ENCODE peak calls at places on chromosomes 5 and 9, in four cellular contexts. X is lung, U is choroid plexus epithelial cell, B is natural killer cell. C is an unnamed sample.

GRCh38 chr9:124342946-124343485 is 72.2 kb downstream of the PSMB7 start:
- DNase-seq in U (peak), X (peak), B (no peak), C (no peak)

GRCh38 chr5:150113047-150113744 is 26.8 kb upstream of the CSF1R start:
- DNase-seq in U (no peak), B (no peak), X (peak), C (peak)

GRCh38 chr5:82365744-82366228 is 87.6 kb upstream of the RPS23 start:
- DNase-seq in B (no peak), U (peak), X (no peak), C (no peak)

GRCh38 chr5:180910735-180911134 is 11.8 kb downstream of the BTNL8 start:
- DNase-seq in X (no peak), B (no peak), U (no peak), C (no peak)

GRCh38 chr5:2903451-2904395 is 152.2 kb upstream of the IRX2 start:
- DNase-seq in B (no peak), U (no peak), X (peak), C (no peak)

GRCh38 chr5:173691931-173692330 is 75.5 kb upstream of the BOD1 start:
- DNase-seq in U (no peak), X (no peak), B (no peak), C (no peak)

GRCh38 chr9:32004431-32005076 is 379.9 kb upstream of the ACO1 start:
- DNase-seq in B (no peak), U (no peak), X (no peak), C (no peak)

GRCh38 chr9:87771251-87772006 is 45.5 kb downstream of the CTSL start:
- DNase-seq in U (no peak), B (no peak), X (no peak), C (no peak)

GRCh38 chr5:118956727-118957126 is 31.6 kb downstream of the DTWD2 start:
- DNase-seq in B (no peak), U (peak), X (no peak), C (no peak)

DNA sequence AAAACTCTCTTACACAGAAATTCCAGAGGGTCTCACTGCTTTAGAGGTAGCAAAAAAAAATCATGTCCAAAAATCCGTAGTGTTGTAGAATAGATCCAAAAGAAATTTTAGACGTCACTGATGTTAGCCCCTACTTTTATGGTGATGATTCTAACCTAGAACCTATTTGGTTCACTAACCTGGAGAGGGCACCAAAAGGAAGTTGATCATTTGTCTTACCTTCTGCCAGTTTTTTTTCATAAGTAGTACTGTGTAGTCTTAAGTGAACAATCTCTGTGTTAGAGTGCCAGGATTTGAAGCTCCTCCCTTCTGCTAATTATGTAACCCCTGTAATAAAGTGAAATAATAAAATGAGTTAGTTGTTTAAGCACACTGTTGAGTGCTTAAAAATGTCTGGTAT is 215.2 kb downstream of the SMARCA2 start:
- DNase-seq in X (no peak), U (no peak), B (no peak), C (no peak)
- TF ChIP-seq CTCF in X (no peak), U (no peak), B (no peak), C (no peak)

DNA sequence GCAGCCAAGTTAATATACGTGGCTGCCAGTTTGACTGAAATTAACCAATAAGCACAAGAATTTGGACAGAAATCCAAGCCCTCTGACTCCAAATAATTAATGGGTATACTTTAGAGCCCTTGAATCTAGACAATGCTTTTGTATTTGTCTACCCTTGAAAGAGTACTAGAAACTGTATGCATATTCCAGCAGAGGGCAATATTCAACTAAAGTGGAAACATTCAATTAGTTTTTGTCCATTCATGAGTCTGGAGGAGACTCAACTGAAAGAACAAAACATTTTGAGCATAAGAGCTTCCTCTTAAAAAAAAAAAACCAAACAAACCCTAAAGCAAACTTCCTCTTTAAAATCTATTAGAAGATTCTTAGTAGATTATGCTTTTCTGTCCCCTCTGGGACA is 157.8 kb downstream of the ARHGEF28 start:
- DNase-seq in U (peak), X (no peak), B (no peak), C (no peak)
- TF ChIP-seq CTCF in U (peak), X (no peak), B (no peak), C (peak)

GRCh38 chr9:95505072-95505471 is 11.7 kb downstream of the PTCH1 start:
- DNase-seq in B (no peak), U (no peak), X (no peak), C (no peak)

GRCh38 chr9:95504053-95504963 is 12.5 kb downstream of the PTCH1 start:
- DNase-seq in B (no peak), U (peak), X (no peak), C (no peak)

GRCh38 chr9:95503369-95503768 is 13.4 kb downstream of the PTCH1 start:
- DNase-seq in U (no peak), B (no peak), X (no peak), C (no peak)

GRCh38 chr9:95499847-95500246 is 16.9 kb downstream of the PTCH1 start:
- DNase-seq in U (peak), B (no peak), X (no peak), C (no peak)

GRCh38 chr9:95502248-95502647 is 14.5 kb downstream of the PTCH1 start:
- DNase-seq in B (no peak), U (no peak), X (no peak), C (no peak)
- TF ChIP-seq CTCF in B (no peak), U (no peak), X (no peak), C (no peak)

DNA sequence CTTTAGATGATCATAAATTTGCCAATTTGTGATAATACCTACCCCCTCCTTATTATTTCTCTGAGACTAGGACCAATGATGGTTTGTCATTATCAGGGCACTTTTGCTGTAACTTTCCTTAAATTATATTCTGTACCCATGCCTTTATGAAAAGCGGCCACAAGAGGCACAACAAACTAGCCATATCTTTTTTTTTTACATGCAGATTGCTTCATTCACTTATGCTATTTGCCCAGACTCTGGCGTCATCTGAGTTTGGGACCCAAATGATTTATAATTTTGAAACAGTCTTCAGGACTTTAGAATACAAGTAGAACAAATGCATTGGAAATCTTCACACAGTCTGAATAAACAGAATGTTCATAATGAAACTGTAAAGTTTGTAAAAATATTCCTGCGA is 408.1 kb downstream of the MAT2B start:
- DNase-seq in U (peak), X (no peak), B (no peak), C (no peak)
- TF ChIP-seq CTCF in U (peak), X (no peak), B (no peak), C (no peak)

DNA sequence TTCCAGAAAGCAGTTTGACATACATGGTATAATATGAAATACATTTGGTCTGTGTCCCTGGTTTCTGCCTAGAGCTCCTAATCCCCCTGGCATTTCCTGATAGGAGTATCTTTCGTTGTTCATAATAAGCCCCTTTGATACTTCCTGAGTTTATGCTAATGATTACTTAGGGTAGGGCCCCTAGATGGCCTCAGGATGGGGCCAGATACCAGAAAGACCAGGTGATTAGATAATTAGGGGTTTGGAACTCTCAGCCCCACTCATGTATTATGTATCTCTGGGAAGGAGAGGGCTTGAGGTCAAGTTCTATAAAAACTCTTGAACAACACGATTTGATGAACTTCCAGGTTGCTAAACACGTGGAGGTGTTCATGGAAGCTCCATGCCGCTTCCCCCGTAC is 163.3 kb upstream of the ZNF608 start:
- DNase-seq in U (no peak), X (no peak), B (no peak), C (no peak)
- TF ChIP-seq CTCF in U (no peak), X (no peak), B (no peak), C (no peak)

GRCh38 chr9:112705773-112706427 is 12.0 kb downstream of the INIP start:
- DNase-seq in B (no peak), U (peak), X (no peak), C (no peak)
- TF ChIP-seq CTCF in B (no peak), U (peak), X (no peak), C (peak)

GRCh38 chr5:40775846-40776657 is 20.3 kb upstream of the TTC33 start:
- DNase-seq in B (no peak), X (no peak), U (peak), C (no peak)
- TF ChIP-seq CTCF in B (no peak), X (no peak), U (no peak), C (no peak)

DNA sequence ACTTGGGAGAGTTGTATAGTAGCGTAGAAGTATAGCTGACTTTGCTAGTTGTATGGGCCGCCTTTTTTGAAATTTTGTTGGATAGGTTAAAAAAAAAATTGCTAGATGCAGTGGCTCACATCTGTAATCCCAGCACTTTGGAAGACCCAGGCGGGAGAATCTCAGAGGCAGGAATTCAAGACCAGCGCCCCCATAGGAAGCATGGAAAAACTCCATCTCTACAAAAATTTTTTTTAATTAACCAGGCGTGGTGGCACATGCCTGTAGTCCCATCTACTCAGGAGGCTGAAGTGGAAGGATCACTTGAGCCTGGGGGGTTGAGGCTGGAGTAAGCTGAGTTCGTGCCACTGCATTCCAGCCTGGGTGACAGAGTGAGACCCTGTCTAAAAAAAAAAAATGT is 59.2 kb downstream of the SMC5 start:
- DNase-seq in U (no peak), X (no peak), B (no peak), C (no peak)
- TF ChIP-seq CTCF in U (peak), X (no peak), B (no peak), C (peak)

C was measured in progenitor cell of endocrine pancreas.